ENCODE peak calls at places on chromosomes 2 and 18, in six cellular contexts. U is esophagus squamous epithelium; W is cerebellum; H is fibroblast of lung; D is hypothalamus; K is activated naive CD4-positive, alpha-beta T cell. I is an unnamed sample.

GRCh38 chr18:26546875-26547301 is 1.5 kb downstream of the KCTD1 start:
- DNase-seq in U (no peak), D (no peak), H (no peak), W (no peak), K (no peak), I (no peak)

GRCh38 chr2:88452980-88453582 is 588 bp upstream of the FOXI3 start:
- DNase-seq in D (no peak), H (peak), K (no peak), U (no peak), W (no peak), I (no peak)

GRCh38 chr2:234164499-234165409 is 114.3 kb downstream of the SPP2 start:
- DNase-seq in U (no peak), D (no peak), W (no peak), K (no peak), H (no peak), I (no peak)

GRCh38 chr2:99863914-99864273 is 278.5 kb downstream of the AFF3 start:
- DNase-seq in W (no peak), H (no peak), U (no peak), D (no peak), K (no peak), I (no peak)

GRCh38 chr2:29223851-29224692 is 108.9 kb downstream of the CLIP4 start:
- DNase-seq in D (peak), U (no peak), K (no peak), W (no peak), H (peak), I (no peak)

GRCh38 chr18:61153571-61153970 is 179.7 kb upstream of the CDH20 start:
- DNase-seq in K (no peak), D (no peak), W (no peak), H (no peak), U (no peak), I (no peak)

GRCh38 chr18:79169958-79170555 is 100.9 kb downstream of the ATP9B start:
- DNase-seq in D (no peak), K (no peak), U (no peak), W (no peak), H (no peak), I (no peak)

GRCh38 chr2:41966431-41966893 is 81.4 kb upstream of the PKDCC start:
- DNase-seq in H (peak), D (peak), K (no peak), U (peak), W (no peak), I (no peak)

GRCh38 chr2:109370399-109370990 is 241.5 kb downstream of the SH3RF3 start:
- DNase-seq in W (no peak), D (no peak), U (no peak), H (no peak), K (no peak), I (no peak)

GRCh38 chr2:45232824-45233223 is 223.6 kb upstream of the SIX2 start:
- DNase-seq in D (no peak), W (no peak), K (no peak), U (no peak), H (no peak), I (no peak)

GRCh38 chr2:212423089-212423488 is 115.5 kb downstream of the ERBB4 start:
- DNase-seq in K (no peak), U (no peak), H (no peak), D (no peak), W (no peak), I (no peak)

GRCh38 chr18:70423988-70424387 is 135.1 kb downstream of the SOCS6 start:
- DNase-seq in K (no peak), D (no peak), U (no peak), W (no peak), H (no peak), I (no peak)

GRCh38 chr18:21004721-21005120 is 106.9 kb downstream of the ROCK1 start:
- DNase-seq in W (no peak), D (no peak), U (no peak), K (no peak), H (peak), I (no peak)

GRCh38 chr2:6556755-6557154 is 309.0 kb downstream of the CMPK2 start:
- DNase-seq in W (no peak), D (no peak), U (no peak), K (no peak), H (peak), I (no peak)

GRCh38 chr18:74990563-74991081 is 218.3 kb downstream of the PTGR3 start:
- DNase-seq in D (no peak), H (peak), W (no peak), U (no peak), K (no peak), I (no peak)

GRCh38 chr2:210546424-210547223 is 9.8 kb upstream of the CPS1 start:
- DNase-seq in K (no peak), U (no peak), H (no peak), D (no peak), W (no peak), I (no peak)

GRCh38 chr18:54790109-54790508 is 38.2 kb upstream of the RAB27B start:
- DNase-seq in H (no peak), W (no peak), D (no peak), K (no peak), U (no peak), I (no peak)

GRCh38 chr18:45403341-45404049 is 211.8 kb upstream of the SLC14A2 start:
- DNase-seq in K (no peak), W (no peak), D (no peak), H (no peak), U (no peak), I (no peak)

GRCh38 chr2:238731961-238732360 is 115.9 kb upstream of the TWIST2 start:
- DNase-seq in H (no peak), W (no peak), K (no peak), D (no peak), U (no peak), I (no peak)

GRCh38 chr2:98805412-98806265 is 74.7 kb upstream of the MGAT4A start:
- DNase-seq in H (peak), D (peak), K (no peak), U (no peak), W (no peak), I (no peak)

GRCh38 chr2:179424571-179424970 is 159.9 kb upstream of the SESTD1 start:
- DNase-seq in H (no peak), U (no peak), W (no peak), D (no peak), K (no peak), I (no peak)

GRCh38 chr2:230665263-230665691 is 47.4 kb upstream of the CAB39 start:
- DNase-seq in U (no peak), D (no peak), W (no peak), H (no peak), K (no peak), I (no peak)

GRCh38 chr2:231051116-231051515 is 5.6 kb upstream of the PSMD1 start:
- DNase-seq in W (no peak), H (no peak), U (no peak), K (no peak), D (no peak), I (no peak)

GRCh38 chr2:216554755-216555154 is 56.1 kb downstream of the RPL37A start:
- DNase-seq in D (no peak), H (no peak), K (no peak), W (peak), U (no peak), I (no peak)

GRCh38 chr2:143686585-143687164 is 557.5 kb downstream of the ARHGAP15 start:
- DNase-seq in W (peak), K (no peak), H (peak), D (no peak), U (no peak), I (no peak)

I was measured in GM12891.